ENCODE peak calls at places on chromosomes 16 and 17, in nine cellular contexts. One of them, this sample, is unnamed.

GRCh38 chr16:17125671-17126070 is 345.1 kb downstream of the XYLT1 start:
- DNase-seq in endothelial cell of umbilical vein: no peak
- DNase-seq in fibroblast of lung: peak
- DNase-seq in lower lobe of right lung: no peak
- DNase-seq in breast epithelium: no peak
- DNase-seq in left lung: no peak
- DNase-seq in heart right ventricle: no peak
- DNase-seq in AG04450: no peak
- DNase-seq in IMR-90: peak
- DNase-seq in this sample: no peak

GRCh38 chr17:60107526-60108257 is 29.0 kb upstream of the HEATR6 start:
- DNase-seq in lower lobe of right lung: no peak
- DNase-seq in fibroblast of lung: no peak
- DNase-seq in IMR-90: no peak
- DNase-seq in breast epithelium: no peak
- DNase-seq in AG04450: no peak
- DNase-seq in heart right ventricle: no peak
- DNase-seq in left lung: no peak
- DNase-seq in endothelial cell of umbilical vein: no peak
- DNase-seq in this sample: no peak

GRCh38 chr17:57496382-57496781 is 240.1 kb downstream of the MSI2 start:
- DNase-seq in lower lobe of right lung: no peak
- DNase-seq in AG04450: no peak
- DNase-seq in breast epithelium: no peak
- DNase-seq in IMR-90: no peak
- DNase-seq in endothelial cell of umbilical vein: no peak
- DNase-seq in fibroblast of lung: no peak
- DNase-seq in left lung: no peak
- DNase-seq in heart right ventricle: no peak
- DNase-seq in this sample: no peak

GRCh38 chr16:57297856-57298255 is 13.4 kb upstream of the PLLP start:
- DNase-seq in AG04450: no peak
- DNase-seq in breast epithelium: no peak
- DNase-seq in fibroblast of lung: no peak
- DNase-seq in IMR-90: no peak
- DNase-seq in endothelial cell of umbilical vein: no peak
- DNase-seq in heart right ventricle: no peak
- DNase-seq in left lung: no peak
- DNase-seq in lower lobe of right lung: no peak
- DNase-seq in this sample: peak

GRCh38 chr16:50879873-50880695 is 138.2 kb downstream of the CYLD start:
- DNase-seq in endothelial cell of umbilical vein: no peak
- DNase-seq in IMR-90: no peak
- DNase-seq in left lung: no peak
- DNase-seq in fibroblast of lung: no peak
- DNase-seq in breast epithelium: no peak
- DNase-seq in lower lobe of right lung: no peak
- DNase-seq in AG04450: no peak
- DNase-seq in heart right ventricle: no peak
- DNase-seq in this sample: no peak

GRCh38 chr17:53924530-53925455 is 102.1 kb downstream of the KIF2B start:
- DNase-seq in lower lobe of right lung: no peak
- DNase-seq in endothelial cell of umbilical vein: no peak
- DNase-seq in breast epithelium: no peak
- DNase-seq in AG04450: no peak
- DNase-seq in left lung: no peak
- DNase-seq in heart right ventricle: no peak
- DNase-seq in fibroblast of lung: no peak
- DNase-seq in IMR-90: no peak
- DNase-seq in this sample: no peak

GRCh38 chr16:84115919-84116719 is 623 bp downstream of the MBTPS1 start:
- DNase-seq in fibroblast of lung: peak
- DNase-seq in IMR-90: peak
- DNase-seq in AG04450: no peak
- DNase-seq in endothelial cell of umbilical vein: peak
- DNase-seq in breast epithelium: peak
- DNase-seq in left lung: peak
- DNase-seq in heart right ventricle: peak
- DNase-seq in lower lobe of right lung: no peak
- DNase-seq in this sample: peak

GRCh38 chr17:67212716-67213417 is 32.1 kb downstream of the HELZ start:
- DNase-seq in breast epithelium: no peak
- DNase-seq in IMR-90: peak
- DNase-seq in endothelial cell of umbilical vein: no peak
- DNase-seq in heart right ventricle: no peak
- DNase-seq in AG04450: peak
- DNase-seq in fibroblast of lung: peak
- DNase-seq in lower lobe of right lung: no peak
- DNase-seq in left lung: no peak
- DNase-seq in this sample: no peak

GRCh38 chr17:82696916-82697807 is 1.3 kb downstream of the RAB40B start:
- DNase-seq in left lung: no peak
- DNase-seq in IMR-90: no peak
- DNase-seq in breast epithelium: no peak
- DNase-seq in heart right ventricle: no peak
- DNase-seq in endothelial cell of umbilical vein: no peak
- DNase-seq in fibroblast of lung: no peak
- DNase-seq in lower lobe of right lung: no peak
- DNase-seq in AG04450: no peak
- DNase-seq in this sample: no peak

GRCh38 chr17:32772453-32773025 is 104.4 kb downstream of the MYO1D start:
- DNase-seq in AG04450: no peak
- DNase-seq in breast epithelium: no peak
- DNase-seq in heart right ventricle: no peak
- DNase-seq in lower lobe of right lung: no peak
- DNase-seq in left lung: no peak
- DNase-seq in fibroblast of lung: no peak
- DNase-seq in endothelial cell of umbilical vein: no peak
- DNase-seq in IMR-90: no peak
- DNase-seq in this sample: no peak

GRCh38 chr16:66483689-66484452 is 56.8 kb downstream of the BEAN1 start:
- DNase-seq in IMR-90: peak
- DNase-seq in breast epithelium: peak
- DNase-seq in endothelial cell of umbilical vein: peak
- DNase-seq in heart right ventricle: peak
- DNase-seq in lower lobe of right lung: peak
- DNase-seq in left lung: peak
- DNase-seq in AG04450: no peak
- DNase-seq in fibroblast of lung: peak
- DNase-seq in this sample: peak

GRCh38 chr16:26717826-26718225 is 348.9 kb upstream of the C16orf82 start:
- DNase-seq in fibroblast of lung: no peak
- DNase-seq in AG04450: no peak
- DNase-seq in heart right ventricle: no peak
- DNase-seq in IMR-90: no peak
- DNase-seq in endothelial cell of umbilical vein: no peak
- DNase-seq in lower lobe of right lung: no peak
- DNase-seq in breast epithelium: no peak
- DNase-seq in left lung: no peak
- DNase-seq in this sample: no peak

DNA sequence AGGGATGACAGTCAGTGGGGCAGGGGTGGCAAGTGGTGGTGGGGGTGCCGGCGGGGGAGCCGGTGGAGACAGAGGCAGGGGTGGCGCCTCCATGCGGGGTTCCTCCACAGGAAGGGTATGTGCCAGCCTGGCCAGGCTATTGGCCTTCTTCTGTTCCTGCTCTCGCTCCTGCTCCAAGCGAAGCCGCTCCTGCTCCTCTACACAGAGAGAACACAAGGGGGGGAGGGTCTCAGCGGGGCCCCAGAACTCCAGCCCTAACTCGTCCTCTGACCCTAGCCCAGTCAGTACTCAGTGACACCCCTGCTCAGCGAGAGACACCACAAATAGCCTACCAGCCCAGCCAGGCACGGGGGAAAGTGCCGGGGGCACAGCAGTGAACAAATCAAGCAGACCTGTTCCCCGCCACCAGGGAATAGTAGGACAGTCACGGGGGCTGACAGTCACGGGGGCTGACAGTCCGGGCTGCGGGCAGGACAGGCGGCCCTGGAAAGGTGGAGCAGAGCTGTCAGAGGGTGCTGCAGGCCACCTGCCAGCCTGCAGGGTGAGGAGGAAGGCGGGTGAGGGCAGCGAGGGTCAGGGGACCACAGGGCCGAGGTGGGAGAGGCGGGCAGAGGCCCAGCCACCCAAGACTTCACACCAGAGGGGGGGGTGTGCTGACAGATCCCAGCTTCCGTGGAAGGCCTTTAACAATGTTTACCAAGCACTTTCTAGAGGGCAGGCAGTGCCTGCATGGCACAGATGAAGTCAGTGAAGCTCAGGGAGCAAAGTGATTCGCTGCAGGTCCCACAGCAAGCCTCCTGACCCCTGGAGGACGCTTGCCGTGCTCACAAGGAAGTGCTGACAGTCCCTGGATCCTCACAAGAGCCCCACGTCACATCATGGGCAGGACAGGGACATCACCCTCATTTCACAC is 5.3 kb downstream of the MNT start:
- DNase-seq in fibroblast of lung: peak
- DNase-seq in lower lobe of right lung: peak
- DNase-seq in breast epithelium: no peak
- DNase-seq in AG04450: no peak
- DNase-seq in left lung: peak
- DNase-seq in endothelial cell of umbilical vein: peak
- DNase-seq in heart right ventricle: no peak
- DNase-seq in IMR-90: peak
- DNase-seq in this sample: peak
- TF ChIP-seq CTCF in fibroblast of lung: peak
- TF ChIP-seq CTCF in lower lobe of right lung: no peak
- TF ChIP-seq CTCF in breast epithelium: no peak
- TF ChIP-seq CTCF in AG04450: no peak
- TF ChIP-seq CTCF in left lung: no peak
- TF ChIP-seq CTCF in endothelial cell of umbilical vein: no peak
- TF ChIP-seq CTCF in heart right ventricle: no peak
- TF ChIP-seq CTCF in IMR-90: peak
- TF ChIP-seq CTCF in this sample: no peak

GRCh38 chr17:2086306-2086705 is 31.4 kb downstream of the HIC1 start:
- DNase-seq in lower lobe of right lung: no peak
- DNase-seq in IMR-90: no peak
- DNase-seq in left lung: no peak
- DNase-seq in endothelial cell of umbilical vein: no peak
- DNase-seq in fibroblast of lung: no peak
- DNase-seq in breast epithelium: no peak
- DNase-seq in AG04450: no peak
- DNase-seq in heart right ventricle: no peak
- DNase-seq in this sample: no peak

GRCh38 chr17:2085648-2085949 is 30.7 kb downstream of the HIC1 start:
- DNase-seq in breast epithelium: no peak
- DNase-seq in IMR-90: peak
- DNase-seq in lower lobe of right lung: peak
- DNase-seq in heart right ventricle: peak
- DNase-seq in endothelial cell of umbilical vein: peak
- DNase-seq in fibroblast of lung: peak
- DNase-seq in left lung: no peak
- DNase-seq in AG04450: no peak
- DNase-seq in this sample: no peak

GRCh38 chr17:2083613-2084128 is 28.8 kb downstream of the HIC1 start:
- DNase-seq in left lung: peak
- DNase-seq in fibroblast of lung: no peak
- DNase-seq in lower lobe of right lung: peak
- DNase-seq in AG04450: no peak
- DNase-seq in IMR-90: no peak
- DNase-seq in breast epithelium: peak
- DNase-seq in endothelial cell of umbilical vein: peak
- DNase-seq in heart right ventricle: no peak
- DNase-seq in this sample: no peak

GRCh38 chr17:2084129-2084765 is 29.3 kb downstream of the HIC1 start:
- DNase-seq in heart right ventricle: peak
- DNase-seq in fibroblast of lung: peak
- DNase-seq in lower lobe of right lung: peak
- DNase-seq in AG04450: no peak
- DNase-seq in breast epithelium: no peak
- DNase-seq in endothelial cell of umbilical vein: peak
- DNase-seq in IMR-90: peak
- DNase-seq in left lung: no peak
- DNase-seq in this sample: no peak

DNA sequence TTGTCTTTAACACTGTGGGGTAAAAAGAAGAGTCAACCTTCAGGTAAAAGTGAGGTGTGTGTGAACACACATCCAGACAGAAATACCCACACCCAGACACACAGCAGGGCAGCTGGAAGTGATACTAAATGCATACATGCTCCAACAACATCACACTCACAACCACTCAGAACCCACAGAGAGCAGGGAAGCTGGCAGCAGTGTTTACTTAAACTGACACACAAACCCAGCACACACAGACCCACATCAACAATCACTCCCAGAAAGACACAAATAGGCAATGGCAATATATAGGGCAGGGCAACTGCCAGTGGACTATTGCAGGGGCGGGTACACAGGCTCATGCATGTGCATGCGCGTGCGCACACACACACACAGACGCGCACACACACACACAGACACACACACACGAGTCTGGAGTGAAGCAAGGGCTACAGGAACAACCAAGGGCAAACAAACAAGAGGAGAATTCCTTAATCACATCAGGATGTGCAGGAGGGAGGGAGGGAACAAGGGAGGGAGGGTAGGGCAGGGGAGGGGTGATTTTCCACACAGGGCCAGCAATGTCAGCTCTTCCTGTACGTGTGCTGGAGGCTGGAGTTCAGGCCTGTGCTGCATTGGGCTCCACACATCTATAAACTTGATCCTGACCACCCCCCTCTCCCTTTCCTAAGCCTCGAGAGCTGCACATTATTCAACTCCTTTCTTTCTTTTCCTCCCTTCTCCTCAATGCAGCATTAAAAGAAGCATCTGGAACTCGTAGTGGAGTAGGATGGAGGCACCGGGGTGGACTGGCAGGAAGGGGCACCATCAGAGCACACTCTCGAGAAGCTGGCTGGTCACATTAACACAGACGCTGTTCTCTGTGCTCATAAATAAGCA is 30.1 kb downstream of the HIC1 start:
- DNase-seq in lower lobe of right lung: peak
- DNase-seq in IMR-90: peak
- DNase-seq in endothelial cell of umbilical vein: peak
- DNase-seq in fibroblast of lung: peak
- DNase-seq in AG04450: peak
- DNase-seq in breast epithelium: peak
- DNase-seq in left lung: no peak
- DNase-seq in heart right ventricle: peak
- DNase-seq in this sample: no peak
- H3K4me3 ChIP-seq in lower lobe of right lung: no peak
- H3K4me3 ChIP-seq in IMR-90: no peak
- H3K4me3 ChIP-seq in endothelial cell of umbilical vein: no peak
- H3K4me3 ChIP-seq in fibroblast of lung: no peak
- H3K4me3 ChIP-seq in AG04450: no peak
- H3K4me3 ChIP-seq in breast epithelium: no peak
- H3K4me3 ChIP-seq in left lung: no peak
- H3K4me3 ChIP-seq in heart right ventricle: no peak
- H3K4me3 ChIP-seq in this sample: no peak

GRCh38 chr17:28074010-28074409 is 31.5 kb downstream of the NLK start:
- DNase-seq in endothelial cell of umbilical vein: no peak
- DNase-seq in fibroblast of lung: no peak
- DNase-seq in IMR-90: no peak
- DNase-seq in heart right ventricle: no peak
- DNase-seq in lower lobe of right lung: no peak
- DNase-seq in left lung: no peak
- DNase-seq in AG04450: no peak
- DNase-seq in breast epithelium: no peak
- DNase-seq in this sample: no peak
- H3K27ac ChIP-seq in endothelial cell of umbilical vein: no peak
- H3K27ac ChIP-seq in fibroblast of lung: no peak
- H3K27ac ChIP-seq in IMR-90: no peak
- H3K27ac ChIP-seq in heart right ventricle: no peak
- H3K27ac ChIP-seq in lower lobe of right lung: no peak
- H3K27ac ChIP-seq in left lung: no peak
- H3K27ac ChIP-seq in AG04450: no peak
- H3K27ac ChIP-seq in breast epithelium: no peak
- H3K27ac ChIP-seq in this sample: no peak

GRCh38 chr17:37743875-37744632 is 805 bp downstream of the HNF1B start:
- DNase-seq in AG04450: no peak
- DNase-seq in endothelial cell of umbilical vein: no peak
- DNase-seq in heart right ventricle: no peak
- DNase-seq in left lung: no peak
- DNase-seq in IMR-90: no peak
- DNase-seq in fibroblast of lung: no peak
- DNase-seq in breast epithelium: no peak
- DNase-seq in lower lobe of right lung: peak
- DNase-seq in this sample: no peak
- TF ChIP-seq CTCF in AG04450: peak
- TF ChIP-seq CTCF in endothelial cell of umbilical vein: no peak
- TF ChIP-seq CTCF in heart right ventricle: no peak
- TF ChIP-seq CTCF in left lung: no peak
- TF ChIP-seq CTCF in IMR-90: no peak
- TF ChIP-seq CTCF in fibroblast of lung: no peak
- TF ChIP-seq CTCF in breast epithelium: no peak
- TF ChIP-seq CTCF in lower lobe of right lung: no peak
- TF ChIP-seq CTCF in this sample: no peak

This sample was measured in CD8-positive, alpha-beta T cell.